ENCODE peak calls at places on chromosomes 2 and 18, in nine cellular contexts. One of them, this sample, is unnamed.

GRCh38 chr18:55095579-55095978 is 136.3 kb upstream of the CCDC68 start:
- DNase-seq in K562: no peak
- DNase-seq in left ventricle myocardium inferior: no peak
- DNase-seq in left lung: no peak
- DNase-seq in A549: no peak
- DNase-seq in fibroblast of the aortic adventitia: no peak
- DNase-seq in breast epithelium: no peak
- DNase-seq in RWPE1: no peak
- DNase-seq in mesothelial cell of epicardium: no peak
- DNase-seq in this sample: no peak

GRCh38 chr2:523698-524270 is 153.4 kb downstream of the TMEM18 start:
- DNase-seq in K562: no peak
- DNase-seq in left ventricle myocardium inferior: no peak
- DNase-seq in left lung: no peak
- DNase-seq in A549: no peak
- DNase-seq in fibroblast of the aortic adventitia: no peak
- DNase-seq in breast epithelium: no peak
- DNase-seq in RWPE1: no peak
- DNase-seq in mesothelial cell of epicardium: no peak
- DNase-seq in this sample: no peak

GRCh38 chr2:15560404-15560987 is 638 bp downstream of the NBAS start:
- DNase-seq in K562: peak; percentile 65
- DNase-seq in left ventricle myocardium inferior: no peak
- DNase-seq in left lung: peak; percentile 33
- DNase-seq in A549: peak; percentile 44
- DNase-seq in fibroblast of the aortic adventitia: peak; percentile 25
- DNase-seq in breast epithelium: no peak
- DNase-seq in RWPE1: peak; percentile 38
- DNase-seq in mesothelial cell of epicardium: no peak
- DNase-seq in this sample: no peak

GRCh38 chr2:51027968-51028367 is 4.0 kb downstream of the NRXN1 start:
- DNase-seq in K562: no peak
- DNase-seq in left ventricle myocardium inferior: no peak
- DNase-seq in left lung: no peak
- DNase-seq in A549: no peak
- DNase-seq in fibroblast of the aortic adventitia: no peak
- DNase-seq in breast epithelium: no peak
- DNase-seq in RWPE1: no peak
- DNase-seq in mesothelial cell of epicardium: no peak
- DNase-seq in this sample: no peak

GRCh38 chr2:60556998-60557955 is 3.8 kb upstream of the BCL11A start:
- DNase-seq in K562: peak; percentile 7
- DNase-seq in left ventricle myocardium inferior: no peak
- DNase-seq in left lung: no peak
- DNase-seq in A549: no peak
- DNase-seq in fibroblast of the aortic adventitia: no peak
- DNase-seq in breast epithelium: no peak
- DNase-seq in RWPE1: no peak
- DNase-seq in mesothelial cell of epicardium: no peak
- DNase-seq in this sample: no peak

GRCh38 chr2:10839813-10840212 is 27.2 kb upstream of the PDIA6 start:
- DNase-seq in K562: peak; percentile 14
- DNase-seq in left ventricle myocardium inferior: no peak
- DNase-seq in left lung: no peak
- DNase-seq in A549: no peak
- DNase-seq in fibroblast of the aortic adventitia: peak; percentile 23
- DNase-seq in breast epithelium: no peak
- DNase-seq in RWPE1: no peak
- DNase-seq in mesothelial cell of epicardium: no peak
- DNase-seq in this sample: no peak

GRCh38 chr18:46481847-46482245 is 175.2 kb downstream of the LOXHD1 start:
- DNase-seq in K562: no peak
- DNase-seq in left ventricle myocardium inferior: no peak
- DNase-seq in left lung: no peak
- DNase-seq in A549: no peak
- DNase-seq in fibroblast of the aortic adventitia: peak; percentile 55
- DNase-seq in breast epithelium: no peak
- DNase-seq in RWPE1: peak; percentile 27
- DNase-seq in mesothelial cell of epicardium: no peak
- DNase-seq in this sample: no peak

GRCh38 chr18:79949571-79950439 is 1.6 kb downstream of the SLC66A2 start:
- DNase-seq in K562: no peak
- DNase-seq in left ventricle myocardium inferior: peak; percentile 60
- DNase-seq in left lung: peak; percentile 73
- DNase-seq in A549: no peak
- DNase-seq in fibroblast of the aortic adventitia: no peak
- DNase-seq in breast epithelium: no peak
- DNase-seq in RWPE1: no peak
- DNase-seq in mesothelial cell of epicardium: no peak
- DNase-seq in this sample: no peak

GRCh38 chr2:169716229-169716886 is 17.3 kb upstream of the KLHL23 start:
- DNase-seq in K562: peak; percentile 84
- DNase-seq in left ventricle myocardium inferior: no peak
- DNase-seq in left lung: no peak
- DNase-seq in A549: no peak
- DNase-seq in fibroblast of the aortic adventitia: peak; percentile 53
- DNase-seq in breast epithelium: no peak
- DNase-seq in RWPE1: no peak
- DNase-seq in mesothelial cell of epicardium: no peak
- DNase-seq in this sample: no peak

GRCh38 chr18:24814521-24814920 is 354.1 kb downstream of the HRH4 start:
- DNase-seq in K562: no peak
- DNase-seq in left ventricle myocardium inferior: no peak
- DNase-seq in left lung: no peak
- DNase-seq in A549: no peak
- DNase-seq in fibroblast of the aortic adventitia: no peak
- DNase-seq in breast epithelium: no peak
- DNase-seq in RWPE1: no peak
- DNase-seq in mesothelial cell of epicardium: no peak
- DNase-seq in this sample: no peak

GRCh38 chr2:239947361-239948045 is 77.6 kb downstream of the NDUFA10 start:
- DNase-seq in K562: no peak
- DNase-seq in left ventricle myocardium inferior: peak; percentile 18
- DNase-seq in left lung: peak; percentile 29
- DNase-seq in A549: no peak
- DNase-seq in fibroblast of the aortic adventitia: no peak
- DNase-seq in breast epithelium: no peak
- DNase-seq in RWPE1: no peak
- DNase-seq in mesothelial cell of epicardium: no peak
- DNase-seq in this sample: no peak

GRCh38 chr18:46946656-46947282 is 29.4 kb downstream of the KATNAL2 start:
- DNase-seq in K562: peak; percentile 25
- DNase-seq in left ventricle myocardium inferior: peak; percentile 81
- DNase-seq in left lung: peak; percentile 80
- DNase-seq in A549: peak; percentile 88
- DNase-seq in fibroblast of the aortic adventitia: peak; percentile 63
- DNase-seq in breast epithelium: peak; percentile 63
- DNase-seq in RWPE1: peak; percentile 83
- DNase-seq in mesothelial cell of epicardium: peak; percentile 75
- DNase-seq in this sample: peak; percentile 82

GRCh38 chr2:180319586-180320405 is 312.7 kb upstream of the CWC22 start:
- DNase-seq in K562: no peak
- DNase-seq in left ventricle myocardium inferior: no peak
- DNase-seq in left lung: no peak
- DNase-seq in A549: no peak
- DNase-seq in fibroblast of the aortic adventitia: no peak
- DNase-seq in breast epithelium: no peak
- DNase-seq in RWPE1: no peak
- DNase-seq in mesothelial cell of epicardium: no peak
- DNase-seq in this sample: no peak

GRCh38 chr2:158967731-158968395 is 577 bp upstream of the TANC1 start:
- DNase-seq in K562: no peak
- DNase-seq in left ventricle myocardium inferior: peak; percentile 52
- DNase-seq in left lung: peak; percentile 47
- DNase-seq in A549: no peak
- DNase-seq in fibroblast of the aortic adventitia: peak; percentile 71
- DNase-seq in breast epithelium: peak; percentile 34
- DNase-seq in RWPE1: no peak
- DNase-seq in mesothelial cell of epicardium: peak; percentile 35
- DNase-seq in this sample: peak; percentile 60

GRCh38 chr2:167961536-167961935 is 285.9 kb downstream of the STK39 start:
- DNase-seq in K562: no peak
- DNase-seq in left ventricle myocardium inferior: no peak
- DNase-seq in left lung: no peak
- DNase-seq in A549: no peak
- DNase-seq in fibroblast of the aortic adventitia: no peak
- DNase-seq in breast epithelium: no peak
- DNase-seq in RWPE1: no peak
- DNase-seq in mesothelial cell of epicardium: no peak
- DNase-seq in this sample: no peak

GRCh38 chr2:8525582-8526402 is 156.1 kb upstream of the ID2 start:
- DNase-seq in K562: peak; percentile 97
- DNase-seq in left ventricle myocardium inferior: peak; percentile 81
- DNase-seq in left lung: peak; percentile 95
- DNase-seq in A549: no peak
- DNase-seq in fibroblast of the aortic adventitia: peak; percentile 6
- DNase-seq in breast epithelium: peak; percentile 85
- DNase-seq in RWPE1: peak; percentile 16
- DNase-seq in mesothelial cell of epicardium: no peak
- DNase-seq in this sample: no peak
- TF ChIP-seq CTCF in K562: peak; percentile 87
- TF ChIP-seq CTCF in left ventricle myocardium inferior: peak; percentile 53
- TF ChIP-seq CTCF in left lung: no peak
- TF ChIP-seq CTCF in A549: no peak
- TF ChIP-seq CTCF in fibroblast of the aortic adventitia: no peak
- TF ChIP-seq CTCF in breast epithelium: peak; percentile 17
- TF ChIP-seq CTCF in RWPE1: no peak
- TF ChIP-seq CTCF in mesothelial cell of epicardium: no peak
- TF ChIP-seq CTCF in this sample: no peak

GRCh38 chr2:176370423-176370822 is 101.2 kb downstream of the MTX2 start:
- DNase-seq in K562: no peak
- DNase-seq in left ventricle myocardium inferior: no peak
- DNase-seq in left lung: no peak
- DNase-seq in A549: no peak
- DNase-seq in fibroblast of the aortic adventitia: no peak
- DNase-seq in breast epithelium: no peak
- DNase-seq in RWPE1: no peak
- DNase-seq in mesothelial cell of epicardium: no peak
- DNase-seq in this sample: no peak

GRCh38 chr2:176364578-176364977 is 95.3 kb downstream of the MTX2 start:
- DNase-seq in K562: no peak
- DNase-seq in left ventricle myocardium inferior: no peak
- DNase-seq in left lung: no peak
- DNase-seq in A549: no peak
- DNase-seq in fibroblast of the aortic adventitia: no peak
- DNase-seq in breast epithelium: no peak
- DNase-seq in RWPE1: no peak
- DNase-seq in mesothelial cell of epicardium: no peak
- DNase-seq in this sample: no peak

GRCh38 chr2:176368349-176368748 is 99.1 kb downstream of the MTX2 start:
- DNase-seq in K562: no peak
- DNase-seq in left ventricle myocardium inferior: no peak
- DNase-seq in left lung: no peak
- DNase-seq in A549: no peak
- DNase-seq in fibroblast of the aortic adventitia: no peak
- DNase-seq in breast epithelium: no peak
- DNase-seq in RWPE1: no peak
- DNase-seq in mesothelial cell of epicardium: no peak
- DNase-seq in this sample: no peak
- TF ChIP-seq CTCF in K562: no peak
- TF ChIP-seq CTCF in left ventricle myocardium inferior: no peak
- TF ChIP-seq CTCF in left lung: no peak
- TF ChIP-seq CTCF in A549: no peak
- TF ChIP-seq CTCF in fibroblast of the aortic adventitia: no peak
- TF ChIP-seq CTCF in breast epithelium: no peak
- TF ChIP-seq CTCF in RWPE1: no peak
- TF ChIP-seq CTCF in mesothelial cell of epicardium: no peak
- TF ChIP-seq CTCF in this sample: no peak

GRCh38 chr2:101152195-101153076 is 1.3 kb upstream of the TBC1D8 start:
- DNase-seq in K562: peak; percentile 56
- DNase-seq in left ventricle myocardium inferior: peak; percentile 35
- DNase-seq in left lung: peak; percentile 44
- DNase-seq in A549: peak; percentile 57
- DNase-seq in fibroblast of the aortic adventitia: peak; percentile 66
- DNase-seq in breast epithelium: peak; percentile 42
- DNase-seq in RWPE1: peak; percentile 63
- DNase-seq in mesothelial cell of epicardium: no peak
- DNase-seq in this sample: no peak
- TF ChIP-seq CTCF in K562: peak; percentile 52
- TF ChIP-seq CTCF in left ventricle myocardium inferior: peak; percentile 91
- TF ChIP-seq CTCF in left lung: peak; percentile 54
- TF ChIP-seq CTCF in A549: peak; percentile 92
- TF ChIP-seq CTCF in fibroblast of the aortic adventitia: peak; percentile 70
- TF ChIP-seq CTCF in breast epithelium: peak; percentile 81
- TF ChIP-seq CTCF in RWPE1: peak; percentile 83
- TF ChIP-seq CTCF in mesothelial cell of epicardium: no peak
- TF ChIP-seq CTCF in this sample: peak; percentile 65

GRCh38 chr2:119644186-119644585 is 34.8 kb upstream of the TMEM177 start:
- DNase-seq in K562: no peak
- DNase-seq in left ventricle myocardium inferior: no peak
- DNase-seq in left lung: no peak
- DNase-seq in A549: no peak
- DNase-seq in fibroblast of the aortic adventitia: peak; percentile 70
- DNase-seq in breast epithelium: no peak
- DNase-seq in RWPE1: no peak
- DNase-seq in mesothelial cell of epicardium: no peak
- DNase-seq in this sample: no peak

GRCh38 chr2:119645173-119645846 is 33.7 kb upstream of the TMEM177 start:
- DNase-seq in K562: no peak
- DNase-seq in left ventricle myocardium inferior: no peak
- DNase-seq in left lung: no peak
- DNase-seq in A549: no peak
- DNase-seq in fibroblast of the aortic adventitia: peak; percentile 88
- DNase-seq in breast epithelium: no peak
- DNase-seq in RWPE1: no peak
- DNase-seq in mesothelial cell of epicardium: no peak
- DNase-seq in this sample: no peak

GRCh38 chr2:119638891-119639539 is 40.0 kb upstream of the TMEM177 start:
- DNase-seq in K562: no peak
- DNase-seq in left ventricle myocardium inferior: no peak
- DNase-seq in left lung: no peak
- DNase-seq in A549: no peak
- DNase-seq in fibroblast of the aortic adventitia: no peak
- DNase-seq in breast epithelium: no peak
- DNase-seq in RWPE1: no peak
- DNase-seq in mesothelial cell of epicardium: no peak
- DNase-seq in this sample: no peak

GRCh38 chr2:119638246-119638645 is 40.8 kb upstream of the TMEM177 start:
- DNase-seq in K562: no peak
- DNase-seq in left ventricle myocardium inferior: no peak
- DNase-seq in left lung: no peak
- DNase-seq in A549: no peak
- DNase-seq in fibroblast of the aortic adventitia: no peak
- DNase-seq in breast epithelium: no peak
- DNase-seq in RWPE1: no peak
- DNase-seq in mesothelial cell of epicardium: no peak
- DNase-seq in this sample: no peak

DNA sequence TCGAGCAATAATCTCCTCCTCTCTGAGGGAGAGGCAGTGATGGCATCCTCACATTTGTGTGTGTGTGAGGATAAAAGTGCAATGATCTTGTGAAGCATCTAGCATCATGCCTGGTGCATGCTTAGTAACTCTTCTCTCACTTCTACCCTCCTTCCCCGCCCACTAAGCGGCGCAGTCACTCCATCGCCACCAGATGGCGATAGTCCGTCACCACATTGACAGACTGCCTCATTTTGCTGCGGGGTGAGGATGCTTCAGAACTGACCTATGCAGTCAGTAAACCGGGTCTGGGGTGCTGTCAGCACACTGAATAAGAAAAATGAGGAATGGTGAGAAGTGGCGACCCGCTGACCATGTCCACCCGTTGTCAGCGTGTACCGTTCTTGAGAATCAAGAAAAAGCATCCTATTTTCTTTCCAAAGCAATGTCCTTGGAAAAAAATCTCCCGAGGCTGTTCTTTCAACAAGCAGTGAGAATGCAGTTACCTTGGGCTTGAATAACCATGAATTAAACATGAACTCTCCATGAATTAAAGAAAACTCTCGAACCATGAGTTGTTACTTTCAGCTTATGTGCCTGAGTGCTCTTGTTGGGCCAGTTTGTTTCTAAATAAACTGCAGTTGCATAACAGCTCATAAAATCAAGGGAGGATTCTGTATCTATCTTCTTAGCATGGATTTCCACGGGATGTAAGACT is 37.3 kb upstream of the TMEM177 start:
- DNase-seq in K562: peak; percentile 83
- DNase-seq in left ventricle myocardium inferior: peak; percentile 53
- DNase-seq in left lung: peak; percentile 66
- DNase-seq in A549: peak; percentile 87
- DNase-seq in fibroblast of the aortic adventitia: peak; percentile 80
- DNase-seq in breast epithelium: peak; percentile 57
- DNase-seq in RWPE1: peak; percentile 85
- DNase-seq in mesothelial cell of epicardium: peak; percentile 49
- DNase-seq in this sample: peak; percentile 83
- TF ChIP-seq CTCF in K562: peak; percentile 95
- TF ChIP-seq CTCF in left ventricle myocardium inferior: peak; percentile 96
- TF ChIP-seq CTCF in left lung: peak; percentile 93
- TF ChIP-seq CTCF in A549: peak; percentile 95
- TF ChIP-seq CTCF in fibroblast of the aortic adventitia: peak; percentile 98
- TF ChIP-seq CTCF in breast epithelium: peak; percentile 84
- TF ChIP-seq CTCF in RWPE1: peak; percentile 95
- TF ChIP-seq CTCF in mesothelial cell of epicardium: peak; percentile 86
- TF ChIP-seq CTCF in this sample: peak; percentile 93

This sample was measured in neural crest cell.